ENCODE peak calls at places on chromosomes 11 and 22, in five cellular contexts. I, B, Y, U and T are unnamed samples.

GRCh38 chr11:69465236-69466000 is 16.0 kb upstream of the LINC01488 start:
- DNase-seq in I (no peak), B (peak; percentile 60), Y (no peak), U (no peak), T (no peak)

GRCh38 chr11:130070109-130070828 is 575 bp downstream of the APLP2 start:
- DNase-seq in I (peak; percentile 56), B (peak; percentile 81), Y (peak; percentile 70), U (peak; percentile 37), T (peak; percentile 22)

GRCh38 chr11:27471588-27472397 is 797 bp downstream of the LGR4 start:
- DNase-seq in I (peak; percentile 58), B (peak; percentile 81), Y (peak; percentile 69), U (peak; percentile 59), T (peak; percentile 63)

GRCh38 chr22:26558246-26558895 is 31.6 kb downstream of the TPST2 start:
- DNase-seq in I (no peak), B (no peak), Y (no peak), U (peak; percentile 61), T (no peak)

GRCh38 chr22:25979968-25980367 is 189.3 kb upstream of the SEZ6L start:
- DNase-seq in I (no peak), B (no peak), Y (no peak), U (no peak), T (no peak)

GRCh38 chr11:83156996-83157754 is at the start of gene PCF11:
- DNase-seq in I (no peak), B (no peak), Y (no peak), U (no peak), T (peak; percentile 100)

GRCh38 chr11:72023335-72023734 is 24.6 kb downstream of the IL18BP start:
- DNase-seq in I (no peak), B (no peak), Y (no peak), U (no peak), T (no peak)

GRCh38 chr11:102427068-102427467 is 25.5 kb downstream of the TMEM123 start:
- DNase-seq in I (no peak), B (no peak), Y (no peak), U (no peak), T (no peak)

GRCh38 chr22:50186789-50187523 is 1.2 kb downstream of the TRABD start:
- DNase-seq in I (peak; percentile 44), B (peak; percentile 68), Y (no peak), U (peak; percentile 34), T (no peak)

GRCh38 chr11:118819687-118820086 is 28.7 kb upstream of the DDX6 start:
- DNase-seq in I (no peak), B (no peak), Y (no peak), U (no peak), T (no peak)

GRCh38 chr11:429391-429790 is 12.4 kb downstream of the ANO9 start:
- DNase-seq in I (no peak), B (peak; percentile 61), Y (no peak), U (no peak), T (no peak)

GRCh38 chr11:130390071-130390758 is 38.2 kb downstream of the ADAMTS8 start:
- DNase-seq in I (peak; percentile 55), B (no peak), Y (no peak), U (no peak), T (peak; percentile 5)

GRCh38 chr11:61766353-61766841 is 14.0 kb downstream of the MYRF start:
- DNase-seq in I (no peak), B (no peak), Y (no peak), U (no peak), T (no peak)

GRCh38 chr11:118845369-118845768 is 38.3 kb upstream of the CXCR5 start:
- DNase-seq in I (no peak), B (no peak), Y (no peak), U (no peak), T (no peak)

GRCh38 chr22:25536578-25536977 is 27.9 kb upstream of the GRK3 start:
- DNase-seq in I (no peak), B (no peak), Y (no peak), U (no peak), T (no peak)

GRCh38 chr11:534197-534591 is 1.2 kb downstream of the HRAS start:
- DNase-seq in I (no peak), B (peak; percentile 63), Y (peak; percentile 68), U (peak; percentile 28), T (no peak)

GRCh38 chr11:128696930-128697329 is 3.1 kb downstream of the FLI1 start:
- DNase-seq in I (no peak), B (no peak), Y (no peak), U (no peak), T (no peak)

GRCh38 chr11:1758611-1759150 is 5.0 kb downstream of the CTSD start:
- DNase-seq in I (no peak), B (peak; percentile 49), Y (no peak), U (no peak), T (no peak)

GRCh38 chr22:32020117-32020516 is 22.9 kb upstream of the SLC5A1 start:
- DNase-seq in I (no peak), B (no peak), Y (no peak), U (no peak), T (no peak)

GRCh38 chr22:23156286-23156685 is 11.0 kb downstream of the RAB36 start:
- DNase-seq in I (peak; percentile 56), B (peak; percentile 39), Y (no peak), U (no peak), T (no peak)

GRCh38 chr22:22746963-22747933 is 102.8 kb downstream of the GGTLC2 start:
- DNase-seq in I (peak; percentile 13), B (no peak), Y (no peak), U (no peak), T (no peak)

GRCh38 chr22:45818130-45819085 is 146.8 kb downstream of the ATXN10 start:
- DNase-seq in I (peak; percentile 35), B (peak; percentile 63), Y (no peak), U (no peak), T (peak; percentile 56)
- H3K27ac ChIP-seq in I (peak overlapping the region; percentile 74), B (peak overlapping the region; percentile 8), Y (no peak overlapping the region), U (no peak overlapping the region), T (peak overlapping the region; percentile 24)

DNA sequence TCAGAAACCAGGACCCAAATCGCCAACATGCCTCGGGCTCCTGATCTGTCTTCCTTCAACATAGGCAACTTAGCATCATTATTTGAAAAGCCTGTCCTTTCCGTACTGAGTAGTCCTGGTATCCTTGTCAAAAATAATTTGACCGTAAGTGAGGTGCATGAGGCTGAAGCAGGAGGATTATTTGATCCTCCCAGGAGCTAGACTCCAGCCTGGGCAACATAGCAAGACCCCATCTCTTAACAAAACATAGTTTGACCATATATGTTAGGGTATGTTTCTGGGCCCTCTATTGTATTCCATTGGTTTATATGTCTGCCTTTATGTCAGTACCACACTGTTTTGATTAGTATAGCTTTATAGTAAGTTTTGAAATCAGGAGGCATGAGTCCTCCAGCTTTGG is 112.5 kb downstream of the MICAL3 start:
- DNase-seq in I (no peak), B (no peak), Y (no peak), U (no peak), T (no peak)
- H3K27ac ChIP-seq in I (no peak overlapping the region), B (peak overlapping the region; percentile 94), Y (peak overlapping the region; percentile 63), U (no peak overlapping the region), T (peak overlapping the region; percentile 94)

DNA sequence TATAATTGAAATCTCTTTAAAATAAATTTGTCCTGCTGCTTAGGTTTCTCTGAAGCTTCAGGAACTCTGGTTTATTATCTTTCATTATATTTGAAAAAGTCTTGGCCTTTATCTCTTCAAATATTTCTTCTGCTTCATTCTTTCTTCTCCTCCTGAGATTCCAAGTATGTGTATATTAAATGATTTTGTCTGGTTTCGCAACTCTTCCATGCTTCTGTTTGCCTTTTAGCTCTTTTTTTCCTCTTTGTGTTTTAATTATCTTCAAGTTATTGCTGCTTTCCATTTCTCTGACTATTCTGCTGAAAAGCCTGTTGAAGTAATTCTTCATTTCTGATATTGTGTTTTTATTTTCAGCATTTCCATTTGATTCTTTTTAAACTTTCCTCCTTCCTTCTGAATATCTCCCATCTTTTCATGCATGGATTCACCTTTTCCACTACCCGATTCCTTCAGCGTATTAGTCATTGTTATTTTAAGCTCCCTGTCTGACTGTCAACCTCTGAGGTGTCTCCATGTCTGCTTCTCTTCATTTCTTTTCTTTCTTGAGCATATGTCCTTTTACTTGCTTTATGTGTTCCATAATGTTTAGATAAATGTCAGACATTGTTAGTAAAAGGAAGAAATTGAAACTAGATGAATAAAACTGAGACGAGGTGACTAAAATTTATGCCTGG is 46.6 kb upstream of the CTSC start:
- DNase-seq in I (no peak), B (no peak), Y (no peak), U (no peak), T (no peak)
- H3K27ac ChIP-seq in I (no peak overlapping the region), B (no peak overlapping the region), Y (no peak overlapping the region), U (no peak overlapping the region), T (no peak overlapping the region)

DNA sequence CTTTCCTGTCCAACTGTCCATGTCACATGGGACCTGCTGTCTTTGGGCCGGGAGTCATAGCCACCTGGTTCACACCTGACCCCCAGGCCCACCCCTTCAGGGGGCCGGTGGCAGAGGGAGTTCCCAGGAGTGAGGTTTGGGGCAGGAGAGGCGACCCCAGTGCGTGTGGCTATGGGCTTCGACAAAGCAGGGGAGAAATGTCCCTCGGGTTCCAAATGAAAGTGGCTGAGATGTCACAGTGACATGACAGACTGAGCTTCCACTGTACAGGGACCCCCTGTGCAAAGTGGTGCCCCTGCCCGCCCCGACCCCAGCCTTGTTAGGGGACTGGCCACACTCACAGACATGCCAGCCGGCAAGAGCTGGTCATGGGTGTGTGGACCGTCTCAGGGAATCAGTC is 1297.0 kb downstream of the BRD1 start:
- DNase-seq in I (no peak), B (no peak), Y (no peak), U (no peak), T (no peak)
- H3K27ac ChIP-seq in I (no peak overlapping the region), B (no peak overlapping the region), Y (no peak overlapping the region), U (no peak overlapping the region), T (no peak overlapping the region)

DNA sequence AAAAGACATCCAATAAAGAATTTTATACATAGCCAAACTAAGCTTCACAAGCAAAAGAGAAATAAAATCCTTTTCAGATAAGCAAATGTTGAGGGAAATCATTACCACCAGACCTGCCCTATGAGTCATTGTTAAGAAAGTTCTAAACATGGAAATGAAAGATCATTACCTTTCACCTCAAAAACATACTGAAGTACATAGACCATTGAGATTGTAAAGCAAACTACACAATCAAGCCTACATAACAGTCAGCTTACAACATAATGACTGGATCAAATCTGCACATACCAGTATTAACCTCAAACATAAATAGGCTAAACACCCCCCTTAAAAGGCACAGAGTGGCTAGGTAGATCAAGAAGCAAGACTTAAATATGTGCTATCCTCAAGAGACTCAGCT is 501.0 kb upstream of the LUZP2 start:
- DNase-seq in I (no peak), B (no peak), Y (no peak), U (no peak), T (no peak)
- H3K27ac ChIP-seq in I (no peak overlapping the region), B (no peak overlapping the region), Y (no peak overlapping the region), U (no peak overlapping the region), T (no peak overlapping the region)